ENCODE peak calls at places on chromosomes 5 and 9, in seven cellular contexts. One of them, this sample, is unnamed.

GRCh38 chr5:78893959-78894676 is 91.0 kb downstream of the ARSB start:
- DNase-seq in tibial nerve: no peak
- DNase-seq in dorsolateral prefrontal cortex: no peak
- DNase-seq in HepG2: no peak
- DNase-seq in endodermal cell: no peak
- DNase-seq in hepatocyte: no peak
- DNase-seq in IMR-90: peak
- DNase-seq in this sample: no peak

GRCh38 chr9:82982271-82982880 is 80.6 kb downstream of the RASEF start:
- DNase-seq in endodermal cell: no peak
- DNase-seq in tibial nerve: no peak
- DNase-seq in IMR-90: no peak
- DNase-seq in hepatocyte: no peak
- DNase-seq in HepG2: no peak
- DNase-seq in dorsolateral prefrontal cortex: no peak
- DNase-seq in this sample: no peak

GRCh38 chr5:32116574-32117313 is 57.4 kb downstream of the GOLPH3 start:
- DNase-seq in dorsolateral prefrontal cortex: no peak
- DNase-seq in IMR-90: peak
- DNase-seq in HepG2: no peak
- DNase-seq in hepatocyte: no peak
- DNase-seq in endodermal cell: no peak
- DNase-seq in tibial nerve: no peak
- DNase-seq in this sample: no peak

GRCh38 chr5:124859027-124859426 is 112.6 kb upstream of the ZNF608 start:
- DNase-seq in hepatocyte: no peak
- DNase-seq in tibial nerve: peak
- DNase-seq in dorsolateral prefrontal cortex: no peak
- DNase-seq in HepG2: no peak
- DNase-seq in IMR-90: no peak
- DNase-seq in endodermal cell: no peak
- DNase-seq in this sample: no peak

GRCh38 chr5:34002629-34003328 is 5.1 kb downstream of the AMACR start:
- DNase-seq in tibial nerve: no peak
- DNase-seq in IMR-90: peak
- DNase-seq in endodermal cell: no peak
- DNase-seq in dorsolateral prefrontal cortex: no peak
- DNase-seq in hepatocyte: no peak
- DNase-seq in HepG2: no peak
- DNase-seq in this sample: no peak

GRCh38 chr9:7944521-7945022 is 145.0 kb upstream of the DMAC1 start:
- DNase-seq in hepatocyte: no peak
- DNase-seq in tibial nerve: no peak
- DNase-seq in dorsolateral prefrontal cortex: no peak
- DNase-seq in HepG2: no peak
- DNase-seq in IMR-90: no peak
- DNase-seq in endodermal cell: no peak
- DNase-seq in this sample: no peak

GRCh38 chr9:100091650-100092049 is 7.2 kb downstream of the ERP44 start:
- DNase-seq in IMR-90: no peak
- DNase-seq in tibial nerve: no peak
- DNase-seq in dorsolateral prefrontal cortex: no peak
- DNase-seq in endodermal cell: no peak
- DNase-seq in HepG2: no peak
- DNase-seq in hepatocyte: no peak
- DNase-seq in this sample: no peak

GRCh38 chr5:86557920-86558319 is 59.8 kb upstream of the COX7C start:
- DNase-seq in endodermal cell: no peak
- DNase-seq in IMR-90: no peak
- DNase-seq in tibial nerve: no peak
- DNase-seq in hepatocyte: no peak
- DNase-seq in HepG2: no peak
- DNase-seq in dorsolateral prefrontal cortex: no peak
- DNase-seq in this sample: no peak

GRCh38 chr5:111252799-111253564 is 28.8 kb downstream of the CAMK4 start:
- DNase-seq in dorsolateral prefrontal cortex: no peak
- DNase-seq in hepatocyte: no peak
- DNase-seq in IMR-90: no peak
- DNase-seq in endodermal cell: no peak
- DNase-seq in tibial nerve: no peak
- DNase-seq in HepG2: no peak
- DNase-seq in this sample: no peak

GRCh38 chr5:7850241-7850532 is 746 bp downstream of the CFAP90 start:
- DNase-seq in endodermal cell: no peak
- DNase-seq in tibial nerve: no peak
- DNase-seq in IMR-90: no peak
- DNase-seq in dorsolateral prefrontal cortex: no peak
- DNase-seq in HepG2: peak
- DNase-seq in hepatocyte: peak
- DNase-seq in this sample: no peak

GRCh38 chr5:67494186-67494842 is 297.7 kb upstream of the CD180 start:
- DNase-seq in IMR-90: no peak
- DNase-seq in hepatocyte: no peak
- DNase-seq in endodermal cell: no peak
- DNase-seq in HepG2: no peak
- DNase-seq in dorsolateral prefrontal cortex: peak
- DNase-seq in tibial nerve: peak
- DNase-seq in this sample: no peak

GRCh38 chr5:127351418-127351817 is 60.8 kb downstream of the MEGF10 start:
- DNase-seq in dorsolateral prefrontal cortex: no peak
- DNase-seq in IMR-90: no peak
- DNase-seq in HepG2: no peak
- DNase-seq in tibial nerve: no peak
- DNase-seq in endodermal cell: no peak
- DNase-seq in hepatocyte: no peak
- DNase-seq in this sample: no peak

GRCh38 chr5:123670981-123671557 is 159.1 kb downstream of the CSNK1G3 start:
- DNase-seq in IMR-90: peak
- DNase-seq in endodermal cell: peak
- DNase-seq in dorsolateral prefrontal cortex: peak
- DNase-seq in hepatocyte: peak
- DNase-seq in tibial nerve: peak
- DNase-seq in HepG2: peak
- DNase-seq in this sample: peak

GRCh38 chr5:74212336-74212735 is 428.2 kb downstream of the ENC1 start:
- DNase-seq in dorsolateral prefrontal cortex: no peak
- DNase-seq in tibial nerve: no peak
- DNase-seq in endodermal cell: peak
- DNase-seq in hepatocyte: no peak
- DNase-seq in IMR-90: peak
- DNase-seq in HepG2: peak
- DNase-seq in this sample: no peak

GRCh38 chr9:131013771-131014676 is 5.0 kb downstream of the LAMC3 start:
- DNase-seq in endodermal cell: no peak
- DNase-seq in hepatocyte: no peak
- DNase-seq in dorsolateral prefrontal cortex: no peak
- DNase-seq in HepG2: no peak
- DNase-seq in tibial nerve: no peak
- DNase-seq in IMR-90: no peak
- DNase-seq in this sample: no peak

GRCh38 chr5:94181940-94182339 is 436.5 kb downstream of the KIAA0825 start:
- DNase-seq in hepatocyte: peak
- DNase-seq in tibial nerve: no peak
- DNase-seq in endodermal cell: peak
- DNase-seq in dorsolateral prefrontal cortex: no peak
- DNase-seq in IMR-90: peak
- DNase-seq in HepG2: peak
- DNase-seq in this sample: peak

GRCh38 chr5:53994148-53994547 is 316.2 kb downstream of the ARL15 start:
- DNase-seq in HepG2: no peak
- DNase-seq in dorsolateral prefrontal cortex: no peak
- DNase-seq in IMR-90: peak
- DNase-seq in endodermal cell: no peak
- DNase-seq in hepatocyte: no peak
- DNase-seq in tibial nerve: no peak
- DNase-seq in this sample: no peak

GRCh38 chr5:31860726-31861432 is 221.9 kb downstream of the PDZD2 start:
- DNase-seq in endodermal cell: peak
- DNase-seq in dorsolateral prefrontal cortex: no peak
- DNase-seq in tibial nerve: no peak
- DNase-seq in hepatocyte: no peak
- DNase-seq in IMR-90: no peak
- DNase-seq in HepG2: no peak
- DNase-seq in this sample: no peak

GRCh38 chr5:136891175-136891574 is 525.8 kb upstream of the TRPC7 start:
- DNase-seq in endodermal cell: no peak
- DNase-seq in HepG2: no peak
- DNase-seq in dorsolateral prefrontal cortex: no peak
- DNase-seq in IMR-90: no peak
- DNase-seq in tibial nerve: no peak
- DNase-seq in hepatocyte: no peak
- DNase-seq in this sample: no peak

GRCh38 chr5:150675044-150675443 is 14.0 kb downstream of the MYOZ3 start:
- DNase-seq in tibial nerve: no peak
- DNase-seq in HepG2: no peak
- DNase-seq in dorsolateral prefrontal cortex: no peak
- DNase-seq in IMR-90: no peak
- DNase-seq in hepatocyte: no peak
- DNase-seq in endodermal cell: no peak
- DNase-seq in this sample: no peak
- H3K27ac ChIP-seq in tibial nerve: no peak
- H3K27ac ChIP-seq in HepG2: no peak
- H3K27ac ChIP-seq in dorsolateral prefrontal cortex: no peak
- H3K27ac ChIP-seq in IMR-90: no peak
- H3K27ac ChIP-seq in hepatocyte: peak
- H3K27ac ChIP-seq in endodermal cell: no peak
- H3K27ac ChIP-seq in this sample: no peak

GRCh38 chr5:139104577-139105271 is 93.4 kb downstream of the SIL1 start:
- DNase-seq in endodermal cell: no peak
- DNase-seq in HepG2: no peak
- DNase-seq in dorsolateral prefrontal cortex: peak
- DNase-seq in IMR-90: peak
- DNase-seq in hepatocyte: peak
- DNase-seq in tibial nerve: peak
- DNase-seq in this sample: no peak
- H3K4me3 ChIP-seq in endodermal cell: no peak
- H3K4me3 ChIP-seq in HepG2: no peak
- H3K4me3 ChIP-seq in dorsolateral prefrontal cortex: no peak
- H3K4me3 ChIP-seq in IMR-90: no peak
- H3K4me3 ChIP-seq in hepatocyte: no peak
- H3K4me3 ChIP-seq in tibial nerve: no peak
- H3K4me3 ChIP-seq in this sample: no peak

DNA sequence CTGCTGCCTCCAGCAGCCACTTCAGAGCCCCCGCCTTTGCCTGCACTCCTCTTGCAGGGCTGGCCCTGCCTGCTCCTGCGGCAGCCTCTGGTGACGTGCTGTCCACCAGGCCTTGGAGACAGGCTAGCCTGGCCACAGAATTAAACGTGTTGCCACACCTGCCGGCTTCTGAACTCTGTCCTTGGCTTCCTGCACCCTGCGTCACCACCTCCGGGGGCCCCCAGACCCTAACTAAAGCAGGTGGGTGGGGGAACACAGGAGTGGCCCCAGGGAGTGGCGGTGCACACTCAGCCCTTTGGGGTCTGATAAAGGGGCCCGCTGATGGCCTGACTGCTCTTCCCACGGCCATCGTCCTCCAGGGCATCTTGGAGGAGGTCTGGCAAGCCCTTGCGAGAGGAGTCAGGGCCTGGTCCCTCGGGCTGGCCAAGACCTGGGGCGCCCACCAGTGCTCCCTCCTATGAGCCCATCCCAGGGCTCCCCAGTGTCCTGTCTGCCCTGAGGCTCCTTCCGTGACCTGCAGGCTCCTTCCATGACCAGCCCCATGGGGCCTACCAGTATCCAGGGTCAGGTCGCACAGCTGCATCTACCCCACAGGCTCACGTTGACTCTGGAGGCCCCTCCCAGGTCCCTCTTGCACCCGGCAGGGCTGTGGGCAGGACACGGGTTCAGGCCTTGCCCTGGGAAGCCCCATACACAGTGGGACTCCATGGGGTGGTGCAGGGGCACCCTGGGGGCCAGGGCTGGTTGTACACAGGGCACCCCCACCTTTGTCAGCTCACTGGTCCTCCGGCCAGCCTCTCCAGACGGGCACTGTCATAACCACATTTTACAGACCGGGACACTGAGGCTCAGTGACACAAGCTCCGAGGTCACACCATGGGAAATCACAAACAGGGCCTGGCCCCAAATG is 1.0 kb upstream of the MAMDC4 start:
- DNase-seq in tibial nerve: no peak
- DNase-seq in IMR-90: no peak
- DNase-seq in endodermal cell: peak
- DNase-seq in hepatocyte: no peak
- DNase-seq in HepG2: no peak
- DNase-seq in dorsolateral prefrontal cortex: no peak
- DNase-seq in this sample: no peak
- H3K27ac ChIP-seq in tibial nerve: no peak
- H3K27ac ChIP-seq in IMR-90: no peak
- H3K27ac ChIP-seq in endodermal cell: no peak
- H3K27ac ChIP-seq in hepatocyte: no peak
- H3K27ac ChIP-seq in HepG2: peak
- H3K27ac ChIP-seq in dorsolateral prefrontal cortex: no peak
- H3K27ac ChIP-seq in this sample: no peak

GRCh38 chr9:132740526-132741309 is 70.5 kb downstream of the GTF3C4 start:
- DNase-seq in hepatocyte: no peak
- DNase-seq in tibial nerve: no peak
- DNase-seq in IMR-90: no peak
- DNase-seq in dorsolateral prefrontal cortex: no peak
- DNase-seq in endodermal cell: no peak
- DNase-seq in HepG2: no peak
- DNase-seq in this sample: no peak

GRCh38 chr9:132745911-132746709 is 75.8 kb downstream of the GTF3C4 start:
- DNase-seq in hepatocyte: no peak
- DNase-seq in HepG2: no peak
- DNase-seq in endodermal cell: peak
- DNase-seq in IMR-90: no peak
- DNase-seq in tibial nerve: no peak
- DNase-seq in dorsolateral prefrontal cortex: no peak
- DNase-seq in this sample: no peak

GRCh38 chr9:132742821-132743311 is 72.6 kb downstream of the GTF3C4 start:
- DNase-seq in IMR-90: no peak
- DNase-seq in dorsolateral prefrontal cortex: no peak
- DNase-seq in HepG2: no peak
- DNase-seq in hepatocyte: no peak
- DNase-seq in endodermal cell: peak
- DNase-seq in tibial nerve: no peak
- DNase-seq in this sample: no peak

GRCh38 chr9:132744881-132745761 is 74.9 kb downstream of the GTF3C4 start:
- DNase-seq in HepG2: no peak
- DNase-seq in IMR-90: no peak
- DNase-seq in endodermal cell: peak
- DNase-seq in hepatocyte: peak
- DNase-seq in dorsolateral prefrontal cortex: no peak
- DNase-seq in tibial nerve: no peak
- DNase-seq in this sample: no peak

DNA sequence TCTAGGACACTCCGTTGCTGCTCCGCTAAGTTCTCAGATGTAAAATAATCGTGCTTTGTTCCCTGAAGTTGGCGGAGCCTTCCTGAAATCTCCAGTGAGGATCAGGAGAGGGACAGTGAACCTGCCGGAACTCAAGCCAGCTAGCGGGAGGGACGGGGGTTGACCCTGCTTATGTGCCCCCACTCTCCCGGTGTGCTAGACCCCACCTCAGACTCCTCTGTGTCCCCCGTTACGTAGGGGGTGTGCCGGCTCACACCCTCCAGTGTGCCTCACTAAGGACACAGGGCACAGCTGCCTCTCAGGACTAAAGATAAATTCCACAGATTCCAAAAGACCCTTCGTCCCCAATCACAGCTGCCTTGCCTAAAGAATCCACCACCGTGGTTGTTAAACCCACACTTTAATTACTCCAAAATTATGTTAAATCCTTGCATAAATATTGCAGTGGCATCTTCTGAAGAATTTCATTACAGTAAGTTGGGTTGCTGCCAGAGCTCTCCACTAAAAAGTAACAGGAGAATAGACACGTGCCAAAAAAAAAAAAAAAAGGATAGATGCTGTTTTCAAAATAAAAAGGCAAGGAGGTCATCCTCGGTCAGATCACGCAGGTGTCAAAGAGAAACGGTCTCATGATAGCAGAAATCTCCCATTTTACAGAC is 73.8 kb downstream of the GTF3C4 start:
- DNase-seq in dorsolateral prefrontal cortex: no peak
- DNase-seq in endodermal cell: peak
- DNase-seq in IMR-90: no peak
- DNase-seq in tibial nerve: no peak
- DNase-seq in hepatocyte: no peak
- DNase-seq in HepG2: no peak
- DNase-seq in this sample: no peak
- H3K4me3 ChIP-seq in dorsolateral prefrontal cortex: no peak
- H3K4me3 ChIP-seq in endodermal cell: peak
- H3K4me3 ChIP-seq in IMR-90: no peak
- H3K4me3 ChIP-seq in tibial nerve: no peak
- H3K4me3 ChIP-seq in hepatocyte: no peak
- H3K4me3 ChIP-seq in HepG2: no peak
- H3K4me3 ChIP-seq in this sample: no peak